ENCODE peak calls at places on chromosomes 4 and X, in nine cellular contexts. W, O, U, K, F, C, N, X and A are unnamed samples. For H3K4me1, the result is how much of the 10 kb centered on the place peaks cover.

GRCh38 chr4:1574601-1575417 is 109.3 kb downstream of the FAM53A start:
- DNase-seq in W (no peak), O (no peak), U (no peak), K (no peak), F (no peak), C (no peak), N (peak), X (no peak), A (peak)

GRCh38 chrX:133302775-133303445 is 84.8 kb upstream of the TFDP3 start:
- DNase-seq in W (no peak), O (no peak), U (no peak), K (no peak), F (no peak), C (no peak), N (no peak), X (no peak), A (no peak)

GRCh38 chr4:23717528-23718248 is 172.2 kb downstream of the PPARGC1A start:
- DNase-seq in W (no peak), O (no peak), U (no peak), K (no peak), F (no peak), C (no peak), N (no peak), X (peak), A (no peak)

GRCh38 chrX:145919400-145919799 is 101.8 kb downstream of the SLITRK2 start:
- DNase-seq in W (no peak), O (no peak), U (no peak), K (no peak), F (no peak), C (no peak), N (no peak), X (no peak), A (no peak)

GRCh38 chr4:12414181-12414812 is 985.6 kb upstream of the HS3ST1 start:
- DNase-seq in W (no peak), O (no peak), U (no peak), K (no peak), F (no peak), C (no peak), N (no peak), X (no peak), A (no peak)

GRCh38 chr4:97910005-97910404 is 233.3 kb downstream of the STPG2 start:
- DNase-seq in W (no peak), O (no peak), U (no peak), K (no peak), F (no peak), C (no peak), N (no peak), X (peak), A (no peak)

GRCh38 chr4:138981930-138982390 is 33.6 kb upstream of the NOCT start:
- DNase-seq in W (peak), O (no peak), U (no peak), K (peak), F (no peak), C (no peak), N (no peak), X (no peak), A (no peak)

GRCh38 chrX:134868766-134869495 is 121.9 kb upstream of the SMIM10 start:
- DNase-seq in W (no peak), O (no peak), U (no peak), K (no peak), F (no peak), C (no peak), N (no peak), X (no peak), A (no peak)

GRCh38 chrX:23901805-23902204 is 5.9 kb downstream of the APOO start:
- DNase-seq in W (peak), O (no peak), U (peak), K (peak), F (no peak), C (peak), N (no peak), X (peak), A (peak)

GRCh38 chrX:9677098-9677739 is 88.4 kb downstream of the GPR143 start:
- DNase-seq in W (no peak), O (no peak), U (no peak), K (peak), F (no peak), C (peak), N (peak), X (peak), A (no peak)

GRCh38 chr4:7051144-7051495 is 7.9 kb downstream of the TADA2B start:
- DNase-seq in W (no peak), O (no peak), U (no peak), K (no peak), F (no peak), C (no peak), N (peak), X (no peak), A (no peak)
- H3K4me1 ChIP-seq in W (under half), O (half or more), U (under half), K (under half), F (under half), C (under half), N (under half), X (under half), A (under half)

DNA sequence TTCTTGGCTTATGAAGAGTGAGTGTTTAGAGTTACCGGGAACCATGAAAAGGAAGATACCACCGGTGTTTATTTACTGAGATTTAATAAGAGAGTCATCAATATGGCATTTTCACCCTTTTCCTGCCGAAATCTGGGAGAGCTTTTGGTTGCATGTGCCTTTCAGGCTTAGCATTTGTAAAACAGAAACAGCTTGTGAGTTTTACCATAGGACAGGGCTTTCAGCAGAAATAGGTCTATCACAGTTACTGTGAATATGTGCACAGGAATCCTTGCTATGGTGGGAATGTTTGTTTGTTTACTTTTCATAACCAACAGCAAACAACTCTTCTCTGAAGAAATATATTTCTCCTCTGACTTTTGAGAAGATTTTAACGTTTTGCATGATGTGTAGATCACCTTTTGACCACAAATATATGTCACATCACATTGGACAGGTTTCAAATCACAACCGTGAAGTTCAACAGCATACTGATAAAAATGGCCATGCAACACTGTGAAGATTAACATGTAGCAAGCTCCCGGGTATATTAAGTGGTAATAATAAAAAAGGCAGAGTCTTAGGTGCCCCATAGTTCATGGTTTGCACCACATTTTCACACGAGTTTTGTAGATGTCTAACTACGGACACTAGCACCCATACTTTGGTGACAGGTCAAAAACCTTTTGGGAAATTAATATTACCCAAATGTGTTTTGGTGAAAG is 21.3 kb downstream of the ARHGAP24 start:
- DNase-seq in W (no peak), O (no peak), U (no peak), K (no peak), F (no peak), C (no peak), N (no peak), X (no peak), A (no peak)
- H3K4me1 ChIP-seq in W (under half), O (under half), U (under half), K (under half), F (under half), C (under half), N (under half), X (under half), A (under half)

GRCh38 chrX:15678339-15678738 is 13.7 kb upstream of the CLTRN start:
- DNase-seq in W (no peak), O (no peak), U (no peak), K (no peak), F (no peak), C (no peak), N (no peak), X (no peak), A (peak)

GRCh38 chrX:15683193-15683592 is 18.6 kb upstream of the CLTRN start:
- DNase-seq in W (no peak), O (no peak), U (no peak), K (no peak), F (no peak), C (no peak), N (no peak), X (no peak), A (no peak)

GRCh38 chrX:15680401-15680800 is 15.8 kb upstream of the CLTRN start:
- DNase-seq in W (no peak), O (no peak), U (no peak), K (no peak), F (no peak), C (no peak), N (no peak), X (no peak), A (no peak)

GRCh38 chrX:15675490-15675921 is 10.9 kb upstream of the CLTRN start:
- DNase-seq in W (peak), O (peak), U (peak), K (peak), F (peak), C (no peak), N (peak), X (peak), A (peak)

GRCh38 chrX:15679246-15679645 is 14.6 kb upstream of the CLTRN start:
- DNase-seq in W (no peak), O (no peak), U (no peak), K (peak), F (no peak), C (no peak), N (no peak), X (no peak), A (peak)
- H3K4me1 ChIP-seq in W (under half), O (under half), U (under half), K (under half), F (under half), C (under half), N (under half), X (under half), A (under half)

GRCh38 chr4:143372093-143372915 is 35.6 kb downstream of the GAB1 start:
- DNase-seq in W (no peak), O (no peak), U (no peak), K (no peak), F (no peak), C (no peak), N (no peak), X (no peak), A (no peak)
- H3K4me1 ChIP-seq in W (under half), O (half or more), U (under half), K (under half), F (under half), C (under half), N (under half), X (half or more), A (under half)

DNA sequence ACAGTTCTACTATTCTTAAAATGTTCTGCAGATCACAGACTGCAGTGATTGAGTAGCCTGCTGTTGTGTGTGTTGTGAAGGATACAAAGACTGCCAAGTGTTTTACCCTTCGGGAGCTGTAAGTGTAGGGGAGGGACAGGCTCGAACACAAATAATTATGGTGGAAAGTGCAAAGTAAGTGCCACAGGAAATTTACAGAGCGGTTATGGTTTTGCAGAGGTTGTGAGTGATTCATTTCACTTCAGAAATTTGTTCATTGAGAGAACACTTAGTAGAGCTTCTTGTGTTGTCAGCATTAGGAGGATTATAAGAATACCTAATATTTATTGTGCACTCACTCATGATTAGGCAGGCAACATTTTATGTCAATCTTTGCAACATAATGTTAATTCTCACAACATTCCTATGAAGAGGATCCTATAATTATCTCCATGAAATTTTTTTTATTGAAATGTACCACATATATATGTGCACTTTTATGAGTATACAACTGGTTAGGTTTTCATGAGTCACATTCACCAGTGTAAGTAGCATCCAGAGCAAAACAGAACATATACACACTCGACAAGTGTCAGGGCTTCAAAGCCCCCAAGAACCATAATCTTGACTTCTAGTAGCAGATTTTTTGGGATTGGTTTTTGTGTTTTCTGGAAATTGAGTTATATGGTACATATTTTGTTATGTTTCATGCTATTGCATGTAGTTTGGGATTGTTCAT is 62.2 kb downstream of the ARHGAP10 start:
- DNase-seq in W (no peak), O (no peak), U (no peak), K (no peak), F (no peak), C (no peak), N (no peak), X (no peak), A (no peak)
- H3K4me1 ChIP-seq in W (under half), O (half or more), U (under half), K (under half), F (under half), C (under half), N (under half), X (under half), A (under half)

GRCh38 chr4:40258624-40259023 is 61.8 kb downstream of the RHOH start:
- DNase-seq in W (no peak), O (no peak), U (no peak), K (no peak), F (no peak), C (no peak), N (no peak), X (no peak), A (no peak)

GRCh38 chr4:40253906-40254305 is 57.1 kb downstream of the RHOH start:
- DNase-seq in W (no peak), O (no peak), U (no peak), K (no peak), F (no peak), C (no peak), N (no peak), X (no peak), A (no peak)

GRCh38 chr4:40254961-40255721 is 58.3 kb downstream of the RHOH start:
- DNase-seq in W (no peak), O (no peak), U (no peak), K (no peak), F (no peak), C (no peak), N (no peak), X (no peak), A (no peak)

GRCh38 chr4:40256329-40256728 is 59.5 kb downstream of the RHOH start:
- DNase-seq in W (no peak), O (no peak), U (no peak), K (no peak), F (no peak), C (no peak), N (no peak), X (no peak), A (no peak)

GRCh38 chr4:40255722-40256281 is 59.0 kb downstream of the RHOH start:
- DNase-seq in W (no peak), O (no peak), U (no peak), K (no peak), F (no peak), C (no peak), N (no peak), X (no peak), A (no peak)
- H3K4me1 ChIP-seq in W (under half), O (under half), U (under half), K (under half), F (under half), C (half or more), N (under half), X (under half), A (under half)